ENCODE peak calls at places on chromosome 10, in ten cellular contexts. W, V, Y, Z, X, E, R, B, A and S are unnamed samples.

GRCh38 chr10:69494626-69495558 is 43.6 kb downstream of the TSPAN15 start:
- DNase-seq in W (no peak), V (peak; percentile 35), Y (no peak), Z (no peak), X (no peak), E (no peak), R (no peak), B (no peak), A (peak; percentile 47), S (no peak)

GRCh38 chr10:130901311-130902165 is 410.0 kb downstream of the TCERG1L start:
- DNase-seq in W (no peak), V (no peak), Y (no peak), Z (no peak), X (no peak), E (no peak), R (no peak), B (no peak), A (peak; percentile 27), S (no peak)

GRCh38 chr10:129517680-129518057 is 50.6 kb downstream of the MGMT start:
- DNase-seq in W (no peak), V (no peak), Y (no peak), Z (no peak), X (no peak), E (no peak), R (no peak), B (no peak), A (no peak), S (no peak)

GRCh38 chr10:124705021-124705740 is 39.0 kb downstream of the FAM53B start:
- DNase-seq in W (no peak), V (no peak), Y (no peak), Z (no peak), X (peak; percentile 30), E (no peak), R (peak; percentile 47), B (no peak), A (no peak), S (no peak)

GRCh38 chr10:79025113-79025832 is 43.5 kb upstream of the ZMIZ1 start:
- DNase-seq in W (no peak), V (peak; percentile 39), Y (no peak), Z (no peak), X (no peak), E (no peak), R (peak; percentile 86), B (peak; percentile 46), A (peak; percentile 41), S (peak; percentile 30)

GRCh38 chr10:129365767-129366400 is 101.2 kb upstream of the MGMT start:
- DNase-seq in W (peak; percentile 22), V (no peak), Y (no peak), Z (no peak), X (no peak), E (no peak), R (peak; percentile 33), B (peak; percentile 24), A (no peak), S (peak; percentile 36)

GRCh38 chr10:34816067-34817002 is 1.2 kb upstream of the PARD3 start:
- DNase-seq in W (no peak), V (no peak), Y (peak; percentile 70), Z (no peak), X (peak; percentile 57), E (no peak), R (peak; percentile 7), B (no peak), A (peak; percentile 43), S (peak; percentile 30)

GRCh38 chr10:28331821-28332220 is 29.0 kb upstream of the MPP7 start:
- DNase-seq in W (no peak), V (no peak), Y (peak; percentile 55), Z (no peak), X (peak; percentile 76), E (peak; percentile 18), R (no peak), B (no peak), A (no peak), S (no peak)

GRCh38 chr10:68877482-68877881 is 23.6 kb upstream of the DDX50 start:
- DNase-seq in W (no peak), V (no peak), Y (no peak), Z (no peak), X (no peak), E (no peak), R (no peak), B (no peak), A (no peak), S (no peak)

GRCh38 chr10:125002044-125002422 is 60.1 kb downstream of the ZRANB1 start:
- DNase-seq in W (no peak), V (peak; percentile 41), Y (no peak), Z (peak; percentile 18), X (no peak), E (no peak), R (no peak), B (no peak), A (no peak), S (no peak)

DNA sequence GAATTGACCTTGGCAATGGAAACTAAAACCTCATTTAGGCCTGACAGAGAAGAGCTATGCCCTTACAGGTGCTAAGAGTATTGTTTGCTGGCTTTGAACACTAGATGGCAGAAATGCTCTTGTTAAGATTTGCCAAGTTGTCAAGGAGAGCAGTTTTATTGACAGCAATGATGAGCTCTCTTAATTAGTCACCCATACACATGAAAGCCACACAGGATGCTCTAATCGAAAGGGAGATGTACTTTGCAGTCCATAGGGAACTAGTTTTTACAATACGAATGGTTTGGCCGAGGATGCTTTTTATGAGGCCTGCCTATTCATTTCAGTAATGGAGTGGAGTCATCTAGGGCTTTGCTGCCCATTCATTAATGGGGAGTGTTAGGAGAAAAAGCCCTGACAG is 45.4 kb upstream of the MBL2 start:
- DNase-seq in W (no peak), V (no peak), Y (peak; percentile 100), Z (peak; percentile 22), X (peak; percentile 85), E (no peak), R (no peak), B (peak; percentile 15), A (peak; percentile 62), S (peak; percentile 10)
- TF ChIP-seq CTCF in W (no peak), V (peak; percentile 27), Y (peak; percentile 100), Z (peak; percentile 65), X (peak; percentile 78), E (no peak), R (peak; percentile 16), B (peak; percentile 70), A (peak; percentile 68), S (peak; percentile 57)

GRCh38 chr10:43000651-43001426 is 76.0 kb upstream of the RET start:
- DNase-seq in W (no peak), V (peak; percentile 30), Y (no peak), Z (no peak), X (no peak), E (no peak), R (no peak), B (no peak), A (no peak), S (no peak)

GRCh38 chr10:43002596-43002995 is 74.3 kb upstream of the RET start:
- DNase-seq in W (no peak), V (no peak), Y (no peak), Z (no peak), X (no peak), E (no peak), R (no peak), B (no peak), A (no peak), S (no peak)

GRCh38 chr10:43001427-43001795 is 75.5 kb upstream of the RET start:
- DNase-seq in W (no peak), V (no peak), Y (no peak), Z (no peak), X (no peak), E (no peak), R (no peak), B (no peak), A (no peak), S (no peak)

GRCh38 chr10:43006490-43006889 is 70.4 kb upstream of the RET start:
- DNase-seq in W (no peak), V (no peak), Y (no peak), Z (no peak), X (no peak), E (no peak), R (no peak), B (no peak), A (no peak), S (no peak)
- TF ChIP-seq CTCF in W (no peak), V (no peak), Y (no peak), Z (no peak), X (no peak), E (no peak), R (no peak), B (no peak), A (no peak), S (no peak)

DNA sequence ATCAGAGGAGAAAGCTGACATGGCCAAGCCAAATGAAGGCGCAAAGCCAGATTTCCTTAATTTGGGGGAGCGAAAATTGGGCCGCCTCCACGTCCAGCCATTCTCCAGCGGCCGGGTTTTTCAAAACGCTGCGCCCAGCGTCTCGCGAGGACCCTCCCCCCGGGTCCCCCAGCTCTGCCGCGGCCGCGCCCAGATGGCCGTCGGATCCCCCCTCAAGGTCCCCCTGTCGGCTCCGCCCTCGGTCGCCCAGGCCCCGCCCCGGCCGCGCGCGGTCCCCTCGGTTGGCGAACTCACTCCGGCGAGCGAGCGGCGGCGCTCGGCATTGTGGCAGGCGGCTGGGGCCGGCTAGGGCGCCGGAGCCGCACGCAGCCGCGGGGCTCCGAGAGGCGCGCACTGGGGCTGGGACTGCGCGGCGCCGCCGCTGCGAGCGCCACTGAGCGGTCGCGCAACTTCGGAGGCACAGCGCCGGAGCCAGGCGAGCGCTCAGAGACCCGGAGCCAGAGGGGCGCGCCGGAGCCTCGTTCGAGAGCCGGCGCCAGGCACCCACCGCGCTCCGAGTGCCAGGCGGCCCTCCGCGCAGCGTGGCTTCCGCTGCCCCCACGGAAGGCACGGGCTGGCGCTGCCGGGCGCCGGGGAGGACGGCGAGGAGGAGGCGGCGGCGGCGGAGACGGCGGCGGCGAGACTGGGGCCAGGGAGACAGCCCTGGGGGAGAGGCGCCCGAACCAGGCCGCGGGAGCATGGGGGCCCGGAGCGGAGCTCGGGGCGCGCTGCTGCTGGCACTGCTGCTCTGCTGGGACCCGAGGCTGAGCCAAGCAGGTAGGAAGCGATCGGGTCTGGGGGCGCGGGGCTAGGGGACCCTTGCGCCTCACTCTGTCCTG is at the start of gene UNC5B:
- DNase-seq in W (peak; percentile 92), V (peak; percentile 92), Y (peak; percentile 62), Z (peak; percentile 74), X (peak; percentile 90), E (peak; percentile 72), R (peak; percentile 65), B (peak; percentile 89), A (peak; percentile 98), S (peak; percentile 97)
- TF ChIP-seq CTCF in W (no peak), V (peak; percentile 22), Y (no peak), Z (no peak), X (peak; percentile 15), E (peak; percentile 11), R (no peak), B (peak; percentile 52), A (peak; percentile 52), S (no peak)

GRCh38 chr10:118118751-118119150 is 72.0 kb upstream of the RAB11FIP2 start:
- DNase-seq in W (no peak), V (no peak), Y (no peak), Z (no peak), X (no peak), E (no peak), R (no peak), B (no peak), A (no peak), S (no peak)
- TF ChIP-seq CTCF in W (no peak), V (no peak), Y (no peak), Z (no peak), X (no peak), E (no peak), R (no peak), B (no peak), A (no peak), S (no peak)

GRCh38 chr10:101858723-101859500 is 15.3 kb upstream of the KCNIP2 start:
- DNase-seq in W (no peak), V (no peak), Y (no peak), Z (peak; percentile 51), X (no peak), E (no peak), R (no peak), B (no peak), A (no peak), S (no peak)
- TF ChIP-seq CTCF in W (no peak), V (no peak), Y (no peak), Z (no peak), X (no peak), E (no peak), R (no peak), B (no peak), A (no peak), S (no peak)